ENCODE peak calls at places on chromosomes 2 and 18, in four cellular contexts. Z is H54; M is A549; J is stimulated activated CD8-positive, alpha-beta memory T cell treated with anti-CD3 and anti-CD28 coated beads, Interleukin-7, amount 100 ng/mL, for 24 hours. S is an unnamed sample.

GRCh38 chr2:240620149-240620731 is 5.0 kb upstream of the GPR35 start:
- DNase-seq in Z (no peak), M (no peak), J (no peak), S (no peak)

GRCh38 chr2:79860233-79861058 is 347.6 kb downstream of the CTNNA2 start:
- DNase-seq in Z (peak; percentile 17), M (peak; percentile 54), J (no peak), S (no peak)

GRCh38 chr2:73037947-73038585 is 33.4 kb downstream of the SFXN5 start:
- DNase-seq in Z (no peak), M (no peak), J (no peak), S (no peak)

GRCh38 chr18:24534737-24535136 is 74.3 kb downstream of the HRH4 start:
- DNase-seq in Z (no peak), M (no peak), J (no peak), S (no peak)

GRCh38 chr2:104654813-104655212 is 199.1 kb upstream of the POU3F3 start:
- DNase-seq in Z (no peak), M (no peak), J (no peak), S (no peak)

GRCh38 chr2:239878686-239879085 is 146.5 kb downstream of the NDUFA10 start:
- DNase-seq in Z (no peak), M (no peak), J (no peak), S (no peak)

GRCh38 chr2:63665091-63665490 is 76.3 kb downstream of the MDH1 start:
- DNase-seq in Z (no peak), M (no peak), J (no peak), S (no peak)

GRCh38 chr18:76823574-76823973 is 1.2 kb downstream of the ZNF236 start:
- DNase-seq in Z (no peak), M (peak; percentile 50), J (no peak), S (no peak)

GRCh38 chr2:43114210-43114609 is 112.2 kb downstream of the ZFP36L2 start:
- DNase-seq in Z (no peak), M (no peak), J (no peak), S (no peak)

GRCh38 chr2:73984203-73984921 is at the start of gene TET3:
- DNase-seq in Z (no peak), M (peak; percentile 34), J (no peak), S (no peak)

GRCh38 chr2:216695401-216695821 is at the start of gene IGFBP5:
- DNase-seq in Z (no peak), M (no peak), J (no peak), S (peak; percentile 62)

GRCh38 chr18:3058328-3059191 is 45.6 kb upstream of the LPIN2 start:
- DNase-seq in Z (no peak), M (peak; percentile 45), J (no peak), S (no peak)

GRCh38 chr2:240994161-240994896 is 4.1 kb upstream of the SNED1 start:
- DNase-seq in Z (no peak), M (no peak), J (no peak), S (no peak)

GRCh38 chr2:166671235-166671634 is 177.2 kb upstream of the SCN7A start:
- DNase-seq in Z (no peak), M (no peak), J (no peak), S (peak; percentile 52)

GRCh38 chr2:152421521-152422367 is 86.8 kb downstream of the FMNL2 start:
- DNase-seq in Z (peak; percentile 44), M (peak; percentile 92), J (no peak), S (peak; percentile 100)

GRCh38 chr2:238099709-238100048 is 461 bp upstream of the ESPNL start:
- DNase-seq in Z (no peak), M (no peak), J (no peak), S (no peak)

GRCh38 chr2:157853211-157853610 is 22.9 kb downstream of the ACVR1 start:
- DNase-seq in Z (no peak), M (no peak), J (no peak), S (no peak)

GRCh38 chr2:161681043-161681442 is 56.8 kb downstream of the SLC4A10 start:
- DNase-seq in Z (peak; percentile 9), M (no peak), J (no peak), S (peak; percentile 84)

GRCh38 chr2:188068093-188068492 is 223.6 kb upstream of the GULP1 start:
- DNase-seq in Z (no peak), M (no peak), J (no peak), S (peak; percentile 57)

GRCh38 chr2:189534854-189535253 is 45.7 kb downstream of the SLC40A1 start:
- DNase-seq in Z (no peak), M (peak; percentile 71), J (no peak), S (peak; percentile 84)

GRCh38 chr2:15652316-15653276 is 60.9 kb downstream of the DDX1 start:
- DNase-seq in Z (no peak), M (no peak), J (no peak), S (peak; percentile 42)

GRCh38 chr2:62597323-62597722 is 91.3 kb upstream of the TMEM17 start:
- DNase-seq in Z (no peak), M (no peak), J (no peak), S (peak; percentile 35)

GRCh38 chr18:52427521-52428175 is 87.7 kb downstream of the DCC start:
- DNase-seq in Z (no peak), M (no peak), J (no peak), S (no peak)

GRCh38 chr2:9737053-9737875 is 106.0 kb upstream of the TAF1B start:
- DNase-seq in Z (no peak), M (peak; percentile 33), J (no peak), S (no peak)

GRCh38 chr2:121218386-121218938 is 66.5 kb downstream of the TFCP2L1 start:
- DNase-seq in Z (no peak), M (no peak), J (no peak), S (no peak)

GRCh38 chr2:217329023-217329431 is 469.2 kb upstream of the TNP1 start:
- DNase-seq in Z (no peak), M (no peak), J (no peak), S (no peak)

GRCh38 chr2:127381762-127382161 is 6.0 kb downstream of the MAP3K2 start:
- DNase-seq in Z (no peak), M (no peak), J (no peak), S (no peak)

GRCh38 chr2:195652916-195653315 is 4.1 kb upstream of the SLC39A10 start:
- DNase-seq in Z (no peak), M (no peak), J (no peak), S (no peak)

GRCh38 chr18:45733535-45733934 is 9.6 kb downstream of the SLC14A1 start:
- DNase-seq in Z (no peak), M (no peak), J (no peak), S (no peak)

GRCh38 chr2:8586397-8587051 is 95.3 kb upstream of the ID2 start:
- DNase-seq in Z (no peak), M (no peak), J (no peak), S (no peak)

GRCh38 chr18:52408800-52409302 is 68.9 kb downstream of the DCC start:
- DNase-seq in Z (no peak), M (no peak), J (no peak), S (no peak)

GRCh38 chr2:180715044-180715443 is 265.4 kb upstream of the UBE2E3 start:
- DNase-seq in Z (no peak), M (no peak), J (no peak), S (no peak)

GRCh38 chr2:108935231-108935863 is 53.7 kb downstream of the EDAR start:
- DNase-seq in Z (no peak), M (no peak), J (no peak), S (no peak)

GRCh38 chr2:32745675-32746074 is 117.8 kb downstream of the TTC27 start:
- DNase-seq in Z (no peak), M (no peak), J (no peak), S (no peak)